ENCODE peak calls at places on chromosomes 4 and X, in five cellular contexts. Z is globus pallidus; V is CD8-positive, alpha-beta T cell; J is activated T-cell treated with anti-CD3 and anti-CD28 coated beads for 48 hours; B is GM04504. C is an unnamed sample.

GRCh38 chr4:53558061-53558801 is 33.1 kb downstream of the LNX1 start:
- DNase-seq in V (no peak), B (no peak), Z (peak; percentile 13), J (no peak), C (no peak)

GRCh38 chrX:18548996-18549395 is 122.9 kb downstream of the RS1 start:
- DNase-seq in J (no peak), B (no peak), V (no peak), Z (no peak), C (no peak)

GRCh38 chrX:26653050-26653449 is 437.1 kb downstream of the MAGEB5 start:
- DNase-seq in B (no peak), Z (no peak), V (no peak), J (no peak), C (no peak)

GRCh38 chr4:7254736-7255487 is 62.6 kb downstream of the SORCS2 start:
- DNase-seq in Z (no peak), B (no peak), V (no peak), J (no peak), C (no peak)

GRCh38 chr4:114386637-114387233 is 211.9 kb upstream of the UGT8 start:
- DNase-seq in J (no peak), V (no peak), Z (peak; percentile 33), B (no peak), C (peak; percentile 25)

GRCh38 chrX:19555236-19555635 is 39.9 kb upstream of the MAP3K15 start:
- DNase-seq in Z (no peak), V (no peak), J (no peak), B (no peak), C (no peak)

GRCh38 chr4:186653973-186654372 is 69.7 kb downstream of the FAT1 start:
- DNase-seq in B (no peak), J (no peak), V (no peak), Z (no peak), C (no peak)

GRCh38 chr4:87941537-87942392 is 33.7 kb upstream of the SPP1 start:
- DNase-seq in Z (no peak), B (no peak), J (no peak), V (no peak), C (no peak)

GRCh38 chrX:150205011-150205410 is 158.1 kb upstream of the MAMLD1 start:
- DNase-seq in J (no peak), B (no peak), V (no peak), Z (no peak), C (no peak)

GRCh38 chr4:127631420-127631819 is 1.3 kb upstream of the INTU start:
- DNase-seq in B (no peak), V (no peak), Z (no peak), J (no peak), C (no peak)

GRCh38 chrX:49179358-49179757 is 6.8 kb downstream of the PRICKLE3 start:
- DNase-seq in B (no peak), Z (no peak), V (no peak), J (no peak), C (no peak)

GRCh38 chrX:127708155-127708554 is 344.0 kb downstream of the ACTRT1 start:
- DNase-seq in V (no peak), Z (no peak), B (no peak), J (no peak), C (no peak)

GRCh38 chr4:139711461-139711860 is 45.8 kb downstream of the MGST2 start:
- DNase-seq in V (no peak), Z (no peak), J (no peak), B (no peak), C (no peak)

GRCh38 chr4:28462766-28463165 is 1602.1 kb downstream of the STIM2 start:
- DNase-seq in Z (no peak), V (no peak), J (no peak), B (no peak), C (no peak)

GRCh38 chr4:131499139-131499873 is 1649.8 kb upstream of the PCDH10 start:
- DNase-seq in Z (no peak), J (no peak), V (no peak), B (peak; percentile 56), C (peak; percentile 2)

GRCh38 chr4:37662861-37663390 is 23.2 kb downstream of the RELL1 start:
- DNase-seq in B (no peak), Z (no peak), J (no peak), V (no peak), C (no peak)

GRCh38 chr4:1205641-1206298 is 33.4 kb upstream of the SPON2 start:
- DNase-seq in Z (no peak), J (no peak), V (no peak), B (no peak), C (no peak)

GRCh38 chr4:56410247-56410646 is 23.0 kb upstream of the AASDH start:
- DNase-seq in V (no peak), Z (peak; percentile 74), B (peak; percentile 96), J (no peak), C (peak; percentile 98)

GRCh38 chrX:10288400-10288799 is 131.6 kb downstream of the CLCN4 start:
- DNase-seq in Z (no peak), J (no peak), B (no peak), V (no peak), C (no peak)

GRCh38 chrX:44878780-44879179 is 5.8 kb downstream of the KDM6A start:
- DNase-seq in Z (no peak), V (no peak), J (no peak), B (no peak), C (no peak)

GRCh38 chr4:38735870-38736269 is 46.9 kb downstream of the TLR10 start:
- DNase-seq in Z (no peak), J (no peak), B (no peak), V (no peak), C (no peak)

GRCh38 chrX:9913041-9913440 is 54.1 kb upstream of the CLDN34 start:
- DNase-seq in J (no peak), V (no peak), Z (no peak), B (no peak), C (no peak)

GRCh38 chr4:8912506-8912905 is 40.9 kb upstream of the HMX1 start:
- DNase-seq in V (no peak), J (no peak), Z (no peak), B (no peak), C (no peak)

GRCh38 chr4:158327525-158327924 is 117.2 kb downstream of the TMEM144 start:
- DNase-seq in Z (no peak), J (no peak), V (no peak), B (no peak), C (no peak)

GRCh38 chr4:3384771-3385701 is 56.7 kb upstream of the HGFAC start:
- DNase-seq in V (no peak), Z (no peak), B (no peak), J (no peak), C (no peak)

GRCh38 chr4:122218762-122219161 is 66.6 kb downstream of the BLTP1 start:
- DNase-seq in V (no peak), Z (no peak), B (no peak), J (no peak), C (no peak)

GRCh38 chr4:54473077-54473545 is 184.6 kb upstream of the KIT start:
- DNase-seq in B (no peak), Z (no peak), V (no peak), J (no peak), C (peak; percentile 4)

GRCh38 chr4:172207258-172207657 is 394.1 kb downstream of the GALNTL6 start:
- DNase-seq in J (no peak), B (no peak), V (no peak), Z (peak; percentile 24), C (no peak)

GRCh38 chr4:763191-763810 is 57.7 kb downstream of the PCGF3 start:
- DNase-seq in J (no peak), V (no peak), Z (no peak), B (no peak), C (no peak)

GRCh38 chr4:148311493-148311892 is 130.7 kb downstream of the NR3C2 start:
- DNase-seq in V (no peak), J (no peak), B (no peak), Z (no peak), C (no peak)

GRCh38 chr4:16222957-16223527 is 3.2 kb downstream of the TAPT1 start:
- DNase-seq in J (no peak), Z (no peak), V (no peak), B (no peak), C (no peak)

GRCh38 chr4:5884804-5885203 is 8.1 kb downstream of the CRMP1 start:
- DNase-seq in V (no peak), Z (no peak), J (no peak), B (no peak), C (no peak)

GRCh38 chrX:40527543-40527942 is 53.2 kb upstream of the ATP6AP2 start:
- DNase-seq in J (no peak), Z (no peak), B (no peak), V (no peak), C (no peak)

GRCh38 chr4:2047781-2048581 is 11.1 kb upstream of the NAT8L start:
- DNase-seq in V (no peak), Z (no peak), B (no peak), J (no peak), C (no peak)